ENCODE peak calls at places on chromosomes 1 and 21, in ten cellular contexts. P is progenitor cell of endocrine pancreas, C is lower leg skin, G is fibroblast of lung, R is stomach, N is MM.1S, Q is breast epithelium, M is GM12865, H is glutamatergic neuron, Z is right lobe of liver. W is an unnamed sample.

GRCh38 chr1:5151481-5151880 is 497.1 kb downstream of the AJAP1 start:
- DNase-seq in P (no peak), C (no peak), G (no peak), R (no peak), N (no peak), Q (no peak), M (no peak), H (no peak), Z (no peak), W (no peak)

GRCh38 chr1:163885510-163885909 is 563.8 kb downstream of the NUF2 start:
- DNase-seq in P (no peak), C (no peak), G (no peak), R (no peak), N (no peak), Q (no peak), M (no peak), H (no peak), Z (no peak), W (no peak)

GRCh38 chr1:1001057-1001630 is 1.2 kb upstream of the HES4 start:
- DNase-seq in P (peak), C (no peak), G (no peak), R (no peak), N (no peak), Q (no peak), M (no peak), H (peak), Z (no peak), W (peak)

GRCh38 chr1:211675230-211676105 is at the start of gene NEK2:
- DNase-seq in P (peak), C (peak), G (peak), R (peak), N (peak), Q (peak), M (peak), H (peak), Z (peak), W (peak)

GRCh38 chr1:94908190-94908589 is 18.7 kb downstream of the CNN3 start:
- DNase-seq in P (no peak), C (no peak), G (no peak), R (no peak), N (no peak), Q (no peak), M (no peak), H (no peak), Z (no peak), W (no peak)

GRCh38 chr1:77948841-77949424 is 29.9 kb downstream of the FUBP1 start:
- DNase-seq in P (no peak), C (no peak), G (peak), R (no peak), N (no peak), Q (no peak), M (peak), H (peak), Z (no peak), W (no peak)

GRCh38 chr1:110384581-110385321 is 6.1 kb downstream of the SLC16A4 start:
- DNase-seq in P (no peak), C (no peak), G (no peak), R (no peak), N (no peak), Q (no peak), M (peak), H (no peak), Z (no peak), W (peak)

GRCh38 chr21:34726627-34727337 is 58.0 kb downstream of the CLIC6 start:
- DNase-seq in P (no peak), C (no peak), G (peak), R (no peak), N (no peak), Q (no peak), M (no peak), H (no peak), Z (no peak), W (no peak)

GRCh38 chr1:183548136-183548535 is 42.1 kb downstream of the NCF2 start:
- DNase-seq in P (no peak), C (no peak), G (no peak), R (no peak), N (no peak), Q (no peak), M (no peak), H (no peak), Z (no peak), W (no peak)

GRCh38 chr21:17915976-17916375 is 96.8 kb upstream of the C21orf91 start:
- DNase-seq in P (no peak), C (no peak), G (no peak), R (no peak), N (no peak), Q (no peak), M (no peak), H (no peak), Z (no peak), W (no peak)

GRCh38 chr1:33725037-33725436 is 138.8 kb upstream of the HMGB4 start:
- DNase-seq in P (no peak), C (no peak), G (no peak), R (no peak), N (no peak), Q (no peak), M (no peak), H (no peak), Z (no peak), W (no peak)

GRCh38 chr1:3584915-3585314 is 26.4 kb downstream of the MEGF6 start:
- DNase-seq in P (no peak), C (no peak), G (no peak), R (no peak), N (no peak), Q (no peak), M (no peak), H (no peak), Z (no peak), W (no peak)

GRCh38 chr1:227759345-227760300 is 24.4 kb downstream of the SNAP47 start:
- DNase-seq in P (no peak), C (no peak), G (peak), R (no peak), N (no peak), Q (peak), M (peak), H (no peak), Z (no peak), W (no peak)

GRCh38 chr1:71044833-71045232 is 2.8 kb downstream of the PTGER3 start:
- DNase-seq in P (no peak), C (no peak), G (no peak), R (no peak), N (no peak), Q (no peak), M (no peak), H (no peak), Z (no peak), W (no peak)

GRCh38 chr1:101309334-101310221 is 72.8 kb downstream of the S1PR1 start:
- DNase-seq in P (peak), C (no peak), G (peak), R (peak), N (peak), Q (no peak), M (peak), H (peak), Z (peak), W (peak)

GRCh38 chr1:191022856-191023255 is 545.2 kb upstream of the BRINP3 start:
- DNase-seq in P (no peak), C (no peak), G (peak), R (no peak), N (no peak), Q (no peak), M (no peak), H (no peak), Z (no peak), W (no peak)

GRCh38 chr1:185603158-185603557 is 131.0 kb upstream of the HMCN1 start:
- DNase-seq in P (no peak), C (no peak), G (no peak), R (no peak), N (no peak), Q (no peak), M (peak), H (no peak), Z (no peak), W (no peak)

GRCh38 chr1:25817840-25818501 is 1.8 kb upstream of the MTFR1L start:
- DNase-seq in P (no peak), C (no peak), G (no peak), R (no peak), N (no peak), Q (no peak), M (no peak), H (no peak), Z (no peak), W (no peak)

GRCh38 chr1:86377341-86377740 is 18.8 kb downstream of the ODF2L start:
- DNase-seq in P (no peak), C (no peak), G (no peak), R (no peak), N (no peak), Q (no peak), M (peak), H (no peak), Z (no peak), W (no peak)

GRCh38 chr1:208475951-208476824 is 232.0 kb upstream of the PLXNA2 start:
- DNase-seq in P (no peak), C (no peak), G (peak), R (no peak), N (no peak), Q (no peak), M (no peak), H (no peak), Z (peak), W (no peak)

GRCh38 chr1:180636138-180636537 is 4.3 kb downstream of the XPR1 start:
- DNase-seq in P (no peak), C (no peak), G (no peak), R (no peak), N (no peak), Q (no peak), M (no peak), H (no peak), Z (no peak), W (no peak)

GRCh38 chr1:200107004-200107470 is 79.5 kb downstream of the NR5A2 start:
- DNase-seq in P (no peak), C (no peak), G (no peak), R (no peak), N (no peak), Q (no peak), M (no peak), H (no peak), Z (no peak), W (no peak)

GRCh38 chr1:170213598-170213997 is 67.8 kb downstream of the NTMT2 start:
- DNase-seq in P (no peak), C (no peak), G (no peak), R (no peak), N (no peak), Q (no peak), M (no peak), H (no peak), Z (no peak), W (no peak)

GRCh38 chr1:222464841-222465210 is 83.1 kb downstream of the HHIPL2 start:
- DNase-seq in P (no peak), C (peak), G (peak), R (peak), N (peak), Q (peak), M (peak), H (peak), Z (peak), W (peak)

GRCh38 chr1:172500207-172500606 is 32.7 kb upstream of the SUCO start:
- DNase-seq in P (no peak), C (no peak), G (no peak), R (no peak), N (no peak), Q (no peak), M (no peak), H (no peak), Z (no peak), W (no peak)

GRCh38 chr1:243851129-243851756 is 1.2 kb upstream of the AKT3 start:
- DNase-seq in P (no peak), C (peak), G (no peak), R (no peak), N (no peak), Q (no peak), M (peak), H (no peak), Z (no peak), W (no peak)

GRCh38 chr21:33286600-33287456 is 20.7 kb downstream of the IL10RB start:
- DNase-seq in P (no peak), C (no peak), G (peak), R (peak), N (no peak), Q (no peak), M (no peak), H (no peak), Z (no peak), W (no peak)

GRCh38 chr1:238052496-238053266 is 162.0 kb upstream of the ZP4 start:
- DNase-seq in P (no peak), C (no peak), G (peak), R (no peak), N (no peak), Q (no peak), M (no peak), H (no peak), Z (no peak), W (no peak)

GRCh38 chr1:87394462-87394861 is 65.8 kb downstream of the LMO4 start:
- DNase-seq in P (no peak), C (no peak), G (no peak), R (no peak), N (no peak), Q (no peak), M (no peak), H (no peak), Z (no peak), W (no peak)

GRCh38 chr1:210418863-210419641 is 90.3 kb downstream of the HHAT start:
- DNase-seq in P (no peak), C (no peak), G (no peak), R (no peak), N (no peak), Q (no peak), M (no peak), H (no peak), Z (no peak), W (no peak)

GRCh38 chr1:236795757-236796719 is 946 bp downstream of the MTR start:
- DNase-seq in P (no peak), C (no peak), G (peak), R (no peak), N (peak), Q (no peak), M (no peak), H (no peak), Z (peak), W (no peak)

GRCh38 chr1:54439550-54440223 is 33.5 kb upstream of the SSBP3 start:
- DNase-seq in P (no peak), C (no peak), G (no peak), R (no peak), N (no peak), Q (no peak), M (no peak), H (no peak), Z (no peak), W (no peak)

GRCh38 chr1:7218210-7218832 is 433.1 kb downstream of the CAMTA1 start:
- DNase-seq in P (no peak), C (no peak), G (peak), R (no peak), N (peak), Q (no peak), M (peak), H (peak), Z (no peak), W (peak)

GRCh38 chr1:58755468-58755872 is 28.4 kb downstream of the JUN start:
- DNase-seq in P (no peak), C (peak), G (peak), R (peak), N (no peak), Q (peak), M (peak), H (no peak), Z (peak), W (peak)

GRCh38 chr1:6577831-6578525 is 1.8 kb upstream of the ZBTB48 start:
- DNase-seq in P (no peak), C (no peak), G (no peak), R (no peak), N (no peak), Q (peak), M (no peak), H (no peak), Z (no peak), W (no peak)

GRCh38 chr1:227889863-227890405 is 57.8 kb downstream of the WNT9A start:
- DNase-seq in P (peak), C (no peak), G (no peak), R (peak), N (no peak), Q (no peak), M (no peak), H (no peak), Z (no peak), W (no peak)

GRCh38 chr1:9382923-9383491 is 90.3 kb downstream of the SPSB1 start:
- DNase-seq in P (no peak), C (no peak), G (no peak), R (no peak), N (no peak), Q (no peak), M (no peak), H (no peak), Z (no peak), W (no peak)

GRCh38 chr1:216750031-216750627 is 26.9 kb upstream of the ESRRG start:
- DNase-seq in P (peak), C (no peak), G (peak), R (peak), N (peak), Q (peak), M (peak), H (peak), Z (no peak), W (no peak)

GRCh38 chr1:99784809-99785255 is 18.4 kb upstream of the FRRS1 start:
- DNase-seq in P (no peak), C (no peak), G (no peak), R (no peak), N (peak), Q (no peak), M (peak), H (no peak), Z (no peak), W (no peak)

DNA sequence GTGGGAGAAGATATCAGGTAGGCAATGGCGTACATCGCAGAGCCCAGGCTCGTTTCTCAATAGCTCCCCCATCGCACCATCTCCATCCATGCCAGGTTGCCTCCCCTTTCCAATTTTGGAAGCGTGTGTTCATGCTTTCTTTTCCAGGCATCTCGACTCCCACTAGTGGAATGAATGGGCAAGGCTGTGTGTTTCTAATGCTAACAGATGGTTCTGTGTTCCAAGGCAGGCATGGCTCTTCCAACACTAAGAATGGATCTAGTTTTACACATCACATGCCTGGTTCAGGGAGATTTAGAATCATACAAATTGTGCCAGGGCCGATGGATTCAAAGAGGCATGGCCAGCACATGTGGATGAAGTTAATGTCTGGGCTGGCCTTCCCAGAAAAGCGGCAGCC is 438.6 kb downstream of the PRDM2 start:
- DNase-seq in P (no peak), C (peak), G (no peak), R (no peak), N (no peak), Q (no peak), M (no peak), H (no peak), Z (no peak), W (no peak)
- TF ChIP-seq CTCF in P (no peak), C (no peak), G (peak), R (no peak), N (no peak), Q (no peak), M (no peak), H (no peak), Z (no peak), W (no peak)

GRCh38 chr21:15193937-15194336 is 129.1 kb upstream of the NRIP1 start:
- DNase-seq in P (no peak), C (no peak), G (no peak), R (no peak), N (no peak), Q (no peak), M (no peak), H (no peak), Z (no peak), W (no peak)
- TF ChIP-seq CTCF in P (no peak), C (no peak), G (no peak), R (no peak), N (no peak), Q (no peak), M (no peak), H (no peak), Z (no peak), W (no peak)

DNA sequence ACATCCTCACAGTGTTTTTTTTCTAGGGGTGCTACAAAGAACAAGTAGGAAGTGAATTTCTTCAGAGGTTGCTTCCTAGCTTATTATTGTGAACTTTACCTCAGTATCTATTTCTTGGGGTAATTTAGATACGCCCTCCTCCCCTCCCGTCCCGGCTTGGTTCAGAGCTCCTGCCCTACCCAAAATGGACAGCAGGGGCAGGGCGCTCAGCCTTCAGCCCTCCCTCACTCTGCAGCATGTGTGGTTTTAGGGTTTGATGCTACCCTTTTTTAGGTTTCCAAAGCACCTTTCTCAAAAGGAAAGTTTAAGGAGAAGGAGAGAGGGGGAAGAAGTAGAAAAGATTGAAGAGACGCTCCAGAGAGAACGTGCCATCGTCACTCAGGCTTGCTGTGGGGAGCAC is 16.9 kb upstream of the POGK start:
- DNase-seq in P (no peak), C (no peak), G (no peak), R (no peak), N (no peak), Q (no peak), M (no peak), H (no peak), Z (no peak), W (no peak)
- TF ChIP-seq CTCF in P (peak), C (no peak), G (peak), R (no peak), N (peak), Q (no peak), M (peak), H (peak), Z (no peak), W (no peak)

DNA sequence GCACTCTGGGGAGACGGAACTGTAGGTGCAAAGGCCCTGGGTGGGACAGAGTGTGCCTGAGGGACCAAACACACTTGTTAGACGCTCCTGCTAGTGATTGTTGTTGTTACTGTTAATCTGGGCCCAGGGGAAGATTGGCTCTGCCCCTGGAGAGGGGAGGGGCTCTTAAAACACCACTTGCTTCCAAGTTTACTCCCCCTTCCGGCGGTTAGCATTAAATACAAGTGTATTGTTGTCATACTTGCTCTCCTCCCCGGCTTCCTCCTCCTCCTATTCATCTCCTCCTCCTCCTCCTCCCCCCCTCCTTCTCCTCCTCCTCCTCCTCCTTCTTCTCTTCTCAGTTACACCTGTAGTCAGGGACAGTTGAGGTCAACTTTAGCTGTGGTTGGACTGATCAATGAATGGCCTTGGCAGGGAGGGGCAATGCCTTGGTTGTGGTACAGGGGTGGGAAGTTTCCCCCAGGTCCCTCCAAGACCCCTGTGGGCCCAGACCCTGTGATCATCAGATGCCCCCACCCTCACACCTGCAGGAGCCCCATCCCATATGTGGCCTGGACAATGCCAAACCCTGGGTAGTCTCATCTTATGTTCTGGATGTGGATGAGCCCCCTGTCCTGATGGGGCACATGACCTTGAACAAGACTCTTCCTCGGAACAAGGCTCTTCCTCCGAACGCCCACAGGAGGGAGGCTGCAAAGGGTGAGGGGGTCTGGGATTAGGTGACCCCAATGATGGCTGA is 217.3 kb downstream of the PTPRU start:
- DNase-seq in P (no peak), C (no peak), G (peak), R (no peak), N (peak), Q (no peak), M (peak), H (peak), Z (no peak), W (peak)
- TF ChIP-seq CTCF in P (peak), C (no peak), G (peak), R (no peak), N (no peak), Q (no peak), M (peak), H (peak), Z (peak), W (no peak)

DNA sequence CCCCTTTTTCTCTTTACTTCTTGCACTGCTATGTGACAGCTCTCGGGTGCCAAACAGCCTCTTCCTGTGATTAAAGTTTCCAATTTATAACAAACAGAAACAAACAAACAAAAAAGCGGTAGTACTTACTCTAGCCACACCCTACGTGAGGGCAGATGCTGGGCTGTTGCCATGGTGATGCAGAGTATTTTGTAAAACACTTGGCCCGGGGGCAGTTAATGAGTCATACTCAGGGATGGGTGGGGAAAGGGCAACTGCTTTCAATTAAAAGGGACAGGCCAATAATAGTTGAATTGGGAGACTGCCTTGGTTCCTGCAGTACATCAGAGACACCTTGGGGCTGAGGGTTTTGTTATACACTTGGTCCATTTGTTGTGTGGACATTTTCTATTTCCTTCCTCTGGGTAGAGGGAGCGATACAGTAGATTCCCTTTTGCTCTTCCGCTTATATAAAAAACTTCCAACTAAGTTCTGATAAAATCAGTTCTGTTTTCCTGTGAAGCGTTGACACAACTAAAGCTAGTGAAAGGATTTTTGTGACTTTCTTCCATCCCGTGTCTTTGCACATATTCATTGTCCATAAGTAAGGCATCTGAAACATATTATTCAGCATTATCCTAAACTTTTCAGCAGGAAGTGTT is 36.5 kb upstream of the THEM4 start:
- DNase-seq in P (no peak), C (peak), G (peak), R (peak), N (peak), Q (peak), M (peak), H (peak), Z (peak), W (no peak)
- TF ChIP-seq CTCF in P (no peak), C (no peak), G (no peak), R (no peak), N (no peak), Q (peak), M (no peak), H (no peak), Z (no peak), W (no peak)